ENCODE peak calls at places on chromosomes 6 and 20, in nine cellular contexts. L is M059J, J is HEK293T, S is AG04450, Y is colonic mucosa, U is HCT116, E is C1 segment of cervical spinal cord, C is COR-L47, N is HT1080. K is an unnamed sample.

GRCh38 chr6:19753822-19754221 is 83.3 kb upstream of the ID4 start:
- DNase-seq in L (no peak), J (no peak), S (no peak), Y (no peak), U (no peak), E (no peak), C (no peak), N (no peak), K (no peak)

GRCh38 chr20:47576516-47577033 is 74.9 kb downstream of the NCOA3 start:
- DNase-seq in L (peak), J (peak), S (peak), Y (peak), U (peak), E (no peak), C (peak), N (peak), K (peak)

GRCh38 chr6:76814496-76815458 is 648.5 kb downstream of the HTR1B start:
- DNase-seq in L (no peak), J (no peak), S (no peak), Y (no peak), U (no peak), E (no peak), C (no peak), N (no peak), K (peak)

GRCh38 chr6:35435075-35435837 is 16.9 kb upstream of the FANCE start:
- DNase-seq in L (peak), J (no peak), S (no peak), Y (peak), U (no peak), E (no peak), C (no peak), N (no peak), K (no peak)

GRCh38 chr6:14016432-14016831 is 91.7 kb downstream of the RNF182 start:
- DNase-seq in L (no peak), J (no peak), S (no peak), Y (no peak), U (no peak), E (no peak), C (no peak), N (no peak), K (no peak)

GRCh38 chr20:2280083-2280482 is 15.7 kb upstream of the TGM3 start:
- DNase-seq in L (no peak), J (no peak), S (no peak), Y (no peak), U (no peak), E (no peak), C (no peak), N (no peak), K (no peak)

GRCh38 chr20:57672953-57673575 is 36.8 kb downstream of the PMEPA1 start:
- DNase-seq in L (no peak), J (no peak), S (no peak), Y (no peak), U (no peak), E (no peak), C (no peak), N (no peak), K (no peak)

GRCh38 chr20:25073544-25073943 is 8.4 kb downstream of the VSX1 start:
- DNase-seq in L (no peak), J (no peak), S (no peak), Y (peak), U (no peak), E (no peak), C (no peak), N (no peak), K (no peak)

GRCh38 chr6:151679081-151679480 is 128.4 kb upstream of the ESR1 start:
- DNase-seq in L (peak), J (no peak), S (no peak), Y (no peak), U (no peak), E (no peak), C (no peak), N (peak), K (no peak)

GRCh38 chr20:64099880-64100565 is 7.3 kb downstream of the NPBWR2 start:
- DNase-seq in L (no peak), J (no peak), S (no peak), Y (no peak), U (no peak), E (no peak), C (peak), N (no peak), K (no peak)

GRCh38 chr6:127550403-127550802 is 26.6 kb upstream of the C6orf58 start:
- DNase-seq in L (peak), J (no peak), S (no peak), Y (no peak), U (no peak), E (no peak), C (no peak), N (no peak), K (no peak)

GRCh38 chr6:28254340-28254618 is 2.2 kb upstream of the ZKSCAN4 start:
- DNase-seq in L (peak), J (no peak), S (no peak), Y (no peak), U (no peak), E (no peak), C (no peak), N (no peak), K (no peak)

GRCh38 chr20:31845300-31845863 is at the start of gene FOXS1:
- DNase-seq in L (no peak), J (no peak), S (no peak), Y (no peak), U (no peak), E (no peak), C (no peak), N (no peak), K (no peak)

GRCh38 chr20:60262967-60263603 is 304.9 kb downstream of the CDH26 start:
- DNase-seq in L (peak), J (peak), S (no peak), Y (peak), U (no peak), E (no peak), C (no peak), N (peak), K (peak)

GRCh38 chr6:40529040-40529439 is 58.1 kb downstream of the LRFN2 start:
- DNase-seq in L (no peak), J (no peak), S (no peak), Y (no peak), U (no peak), E (no peak), C (no peak), N (no peak), K (no peak)

GRCh38 chr6:9621276-9621675 is 793.6 kb downstream of the TFAP2A start:
- DNase-seq in L (peak), J (no peak), S (no peak), Y (no peak), U (no peak), E (no peak), C (no peak), N (no peak), K (no peak)

GRCh38 chr6:33312361-33313104 is 1.3 kb downstream of the TAPBP start:
- DNase-seq in L (peak), J (peak), S (no peak), Y (peak), U (peak), E (no peak), C (peak), N (peak), K (peak)

GRCh38 chr6:101085327-101085726 is 204.2 kb upstream of the ASCC3 start:
- DNase-seq in L (peak), J (no peak), S (no peak), Y (no peak), U (no peak), E (no peak), C (no peak), N (no peak), K (no peak)

GRCh38 chr20:40343390-40343789 is 345.6 kb downstream of the MAFB start:
- DNase-seq in L (no peak), J (no peak), S (no peak), Y (no peak), U (no peak), E (no peak), C (no peak), N (no peak), K (no peak)

GRCh38 chr6:92777146-92777740 is 642.1 kb downstream of the EPHA7 start:
- DNase-seq in L (no peak), J (peak), S (no peak), Y (no peak), U (no peak), E (no peak), C (peak), N (peak), K (peak)

GRCh38 chr6:46331461-46331860 is 159.8 kb downstream of the RCAN2 start:
- DNase-seq in L (no peak), J (no peak), S (no peak), Y (no peak), U (no peak), E (no peak), C (no peak), N (no peak), K (no peak)

GRCh38 chr20:45495438-45495985 is 19.9 kb downstream of the SPINT3 start:
- DNase-seq in L (no peak), J (no peak), S (no peak), Y (no peak), U (no peak), E (no peak), C (no peak), N (no peak), K (no peak)

GRCh38 chr6:2764610-2765165 is 505 bp upstream of the WRNIP1 start:
- DNase-seq in L (peak), J (no peak), S (no peak), Y (peak), U (no peak), E (no peak), C (peak), N (peak), K (no peak)

GRCh38 chr6:34934516-34934915 is 45.5 kb downstream of the ANKS1A start:
- DNase-seq in L (no peak), J (no peak), S (no peak), Y (no peak), U (no peak), E (no peak), C (no peak), N (no peak), K (no peak)

GRCh38 chr6:70843328-70843918 is 113.4 kb downstream of the B3GAT2 start:
- DNase-seq in L (no peak), J (no peak), S (no peak), Y (no peak), U (no peak), E (no peak), C (no peak), N (no peak), K (no peak)

GRCh38 chr6:5497896-5498578 is 236.7 kb downstream of the FARS2 start:
- DNase-seq in L (peak), J (no peak), S (no peak), Y (no peak), U (no peak), E (no peak), C (peak), N (peak), K (no peak)

GRCh38 chr6:110618591-110619267 is 142.3 kb upstream of the SLC22A16 start:
- DNase-seq in L (peak), J (peak), S (no peak), Y (no peak), U (peak), E (no peak), C (peak), N (peak), K (peak)

GRCh38 chr6:3850451-3851203 is 1.5 kb downstream of the FAM50B start:
- DNase-seq in L (no peak), J (no peak), S (no peak), Y (no peak), U (no peak), E (no peak), C (no peak), N (no peak), K (no peak)

GRCh38 chr6:12748815-12749521 is 32.4 kb downstream of the PHACTR1 start:
- DNase-seq in L (peak), J (no peak), S (no peak), Y (no peak), U (no peak), E (no peak), C (peak), N (peak), K (no peak)

GRCh38 chr6:41460742-41461336 is 85.3 kb upstream of the FOXP4 start:
- DNase-seq in L (peak), J (no peak), S (no peak), Y (no peak), U (peak), E (no peak), C (no peak), N (no peak), K (no peak)

GRCh38 chr20:43963872-43964791 is 49.5 kb downstream of the TOX2 start:
- DNase-seq in L (no peak), J (no peak), S (no peak), Y (no peak), U (no peak), E (no peak), C (no peak), N (no peak), K (no peak)

GRCh38 chr6:33456156-33456555 is 1.8 kb downstream of the ZBTB9 start:
- DNase-seq in L (no peak), J (no peak), S (no peak), Y (no peak), U (no peak), E (no peak), C (no peak), N (no peak), K (no peak)

GRCh38 chr20:26163890-26164289 is 467.2 kb upstream of the ZNF337 start:
- DNase-seq in L (peak), J (no peak), S (peak), Y (no peak), U (no peak), E (no peak), C (no peak), N (peak), K (no peak)

GRCh38 chr6:113595921-113596376 is 261.2 kb upstream of the MARCKS start:
- DNase-seq in L (peak), J (no peak), S (no peak), Y (peak), U (no peak), E (no peak), C (no peak), N (no peak), K (no peak)

GRCh38 chr6:109454483-109455160 is 950 bp downstream of the MICAL1 start:
- DNase-seq in L (no peak), J (no peak), S (no peak), Y (peak), U (no peak), E (peak), C (no peak), N (no peak), K (no peak)

K was measured in HuH-7.